ENCODE peak calls at places on chromosomes 2 and 18, in five cellular contexts. D is SJSA1, K is cardiac muscle cell, B is A549, N is ovary. Y is an unnamed sample.

GRCh38 chr2:8581601-8582041 is 100.2 kb upstream of the ID2 start:
- DNase-seq in D (no peak), K (no peak), B (no peak), N (peak), Y (no peak)

GRCh38 chr18:10463741-10464140 is 9.3 kb downstream of the APCDD1 start:
- DNase-seq in D (no peak), K (no peak), B (no peak), N (no peak), Y (no peak)

GRCh38 chr2:16727256-16727655 is 61.6 kb upstream of the CYRIA start:
- DNase-seq in D (no peak), K (no peak), B (no peak), N (no peak), Y (no peak)

GRCh38 chr2:85435220-85435958 is 16.9 kb downstream of the SH2D6 start:
- DNase-seq in D (no peak), K (no peak), B (no peak), N (no peak), Y (no peak)

GRCh38 chr2:170736628-170737027 is 21.5 kb downstream of the SP5 start:
- DNase-seq in D (no peak), K (no peak), B (no peak), N (no peak), Y (no peak)

GRCh38 chr2:206422493-206422892 is 20.8 kb upstream of the ADAM23 start:
- DNase-seq in D (no peak), K (no peak), B (no peak), N (no peak), Y (no peak)

GRCh38 chr18:54877076-54877475 is 48.8 kb downstream of the RAB27B start:
- DNase-seq in D (no peak), K (no peak), B (no peak), N (no peak), Y (no peak)

GRCh38 chr2:96484096-96484495 is 21.1 kb downstream of the NEURL3 start:
- DNase-seq in D (no peak), K (no peak), B (no peak), N (no peak), Y (no peak)

GRCh38 chr2:237720444-237720843 is 78.1 kb upstream of the RBM44 start:
- DNase-seq in D (no peak), K (no peak), B (no peak), N (no peak), Y (no peak)

GRCh38 chr2:208266641-208267335 is 733 bp downstream of the PIKFYVE start:
- DNase-seq in D (peak), K (no peak), B (no peak), N (no peak), Y (no peak)

GRCh38 chr2:47221956-47222355 is 66.8 kb upstream of the STPG4 start:
- DNase-seq in D (peak), K (no peak), B (no peak), N (no peak), Y (no peak)

GRCh38 chr2:40955635-40956034 is 503.7 kb upstream of the SLC8A1 start:
- DNase-seq in D (no peak), K (peak), B (no peak), N (no peak), Y (no peak)

GRCh38 chr2:128584296-128584900 is 265.7 kb upstream of the HS6ST1 start:
- DNase-seq in D (no peak), K (no peak), B (no peak), N (no peak), Y (no peak)

GRCh38 chr2:148927010-148927409 is 52.0 kb downstream of the KIF5C start:
- DNase-seq in D (no peak), K (no peak), B (no peak), N (no peak), Y (peak)

GRCh38 chr2:64866797-64867196 is 122.4 kb upstream of the SLC1A4 start:
- DNase-seq in D (peak), K (no peak), B (peak), N (peak), Y (peak)

GRCh38 chr2:174121612-174122011 is 126.7 kb downstream of the OLA1 start:
- DNase-seq in D (no peak), K (no peak), B (no peak), N (no peak), Y (no peak)

DNA sequence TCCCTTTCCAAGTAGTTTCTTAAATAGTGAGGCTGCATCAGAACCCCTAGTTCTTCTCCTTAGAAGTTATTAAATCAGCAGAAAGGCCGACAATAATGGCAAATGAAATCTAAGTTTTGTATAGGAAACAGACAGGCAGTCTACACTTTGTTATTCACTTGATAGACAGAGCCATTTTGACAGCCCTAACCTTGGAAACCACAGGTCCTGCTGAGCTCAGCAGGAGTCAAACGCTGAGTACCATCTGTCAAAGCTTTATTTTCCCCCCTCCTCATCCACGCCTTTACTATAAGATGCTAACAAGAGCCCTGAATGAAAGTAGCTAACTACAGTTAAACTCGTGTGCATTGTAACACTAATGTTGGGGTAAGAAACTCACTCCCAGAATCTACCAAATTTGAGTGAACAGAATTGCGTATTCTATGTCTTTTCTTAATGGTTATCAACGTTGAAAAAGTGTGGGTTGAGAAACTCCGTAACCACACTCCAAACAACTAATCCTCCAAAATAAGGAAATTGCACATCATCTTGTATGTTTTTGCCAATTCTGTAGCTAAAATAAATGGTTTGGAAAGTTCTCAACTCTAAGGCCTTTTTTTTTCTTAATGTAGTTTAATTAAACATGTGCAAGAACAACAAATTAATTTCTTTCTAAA is 90.6 kb upstream of the EFEMP1 start:
- DNase-seq in D (no peak), K (no peak), B (no peak), N (no peak), Y (no peak)
- H3K4me3 ChIP-seq in D (no peak), K (no peak), B (no peak), N (no peak), Y (no peak)

GRCh38 chr2:150479075-150479915 is 8.2 kb downstream of the RND3 start:
- DNase-seq in D (peak), K (no peak), B (no peak), N (no peak), Y (no peak)
- H3K4me3 ChIP-seq in D (no peak), K (no peak), B (peak), N (no peak), Y (no peak)

DNA sequence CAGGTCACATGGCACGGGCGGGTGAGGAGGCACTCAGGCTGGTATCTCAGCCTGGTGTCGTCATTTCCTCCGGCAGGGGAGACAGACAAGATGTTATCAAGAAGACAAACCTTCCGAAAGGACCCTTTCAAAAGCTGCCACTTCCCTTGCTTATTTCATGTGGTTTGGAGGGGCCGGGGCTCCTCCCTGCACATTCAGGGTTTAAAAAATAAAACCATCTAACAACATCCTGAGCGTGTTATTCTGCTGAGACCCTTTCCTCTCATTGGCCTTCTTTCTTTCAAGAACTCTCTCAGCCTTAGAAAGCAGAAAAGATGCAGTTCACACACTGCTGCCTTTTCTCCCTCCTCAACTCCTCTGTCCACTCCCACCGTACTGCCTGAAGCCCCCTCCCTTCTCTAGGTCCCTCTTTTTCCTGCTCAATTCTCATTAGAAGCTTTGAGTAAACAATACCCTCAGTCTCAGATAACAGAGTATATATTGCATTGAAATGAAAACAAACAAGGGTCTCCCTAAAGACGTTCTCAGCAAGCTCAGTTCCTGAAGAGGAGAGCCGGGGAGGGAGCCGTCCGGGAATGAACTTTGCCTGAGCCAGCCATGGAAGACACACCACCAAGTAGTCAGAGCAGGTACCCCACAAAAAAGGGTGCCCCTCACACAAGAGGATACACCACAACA is 9.8 kb downstream of the SMAD7 start:
- DNase-seq in D (peak), K (no peak), B (no peak), N (no peak), Y (no peak)
- H3K4me3 ChIP-seq in D (no peak), K (no peak), B (peak), N (no peak), Y (peak)

GRCh38 chr2:2673406-2673805 is 342.3 kb upstream of the MYT1L start:
- DNase-seq in D (no peak), K (no peak), B (no peak), N (no peak), Y (no peak)

GRCh38 chr2:2671826-2672225 is 340.8 kb upstream of the MYT1L start:
- DNase-seq in D (no peak), K (no peak), B (no peak), N (no peak), Y (no peak)

GRCh38 chr2:2669316-2669715 is 338.2 kb upstream of the MYT1L start:
- DNase-seq in D (no peak), K (no peak), B (no peak), N (no peak), Y (no peak)

GRCh38 chr2:2674836-2675235 is 343.8 kb upstream of the MYT1L start:
- DNase-seq in D (no peak), K (no peak), B (no peak), N (no peak), Y (no peak)

DNA sequence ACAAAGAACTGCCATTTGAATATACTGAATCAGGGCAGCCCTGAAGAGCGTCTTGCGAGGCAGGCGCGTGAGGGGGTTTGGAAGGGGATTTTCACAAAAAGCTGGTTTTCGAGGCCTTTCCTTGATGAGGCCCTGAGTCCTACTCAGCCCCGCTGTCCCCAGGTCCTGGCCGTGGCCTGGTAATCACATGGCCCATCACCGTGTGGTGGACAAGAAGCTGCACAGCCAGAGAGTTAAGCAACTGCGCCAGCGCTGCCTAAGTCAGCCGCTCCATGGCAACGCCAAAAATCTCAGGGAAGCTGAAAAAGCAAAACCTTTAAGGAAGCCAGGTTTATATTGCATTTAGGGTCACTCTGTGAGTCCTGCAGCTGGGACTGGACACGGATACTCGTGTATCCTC is 341.2 kb upstream of the MYT1L start:
- DNase-seq in D (no peak), K (no peak), B (no peak), N (no peak), Y (no peak)
- H3K4me3 ChIP-seq in D (no peak), K (no peak), B (no peak), N (no peak), Y (no peak)

DNA sequence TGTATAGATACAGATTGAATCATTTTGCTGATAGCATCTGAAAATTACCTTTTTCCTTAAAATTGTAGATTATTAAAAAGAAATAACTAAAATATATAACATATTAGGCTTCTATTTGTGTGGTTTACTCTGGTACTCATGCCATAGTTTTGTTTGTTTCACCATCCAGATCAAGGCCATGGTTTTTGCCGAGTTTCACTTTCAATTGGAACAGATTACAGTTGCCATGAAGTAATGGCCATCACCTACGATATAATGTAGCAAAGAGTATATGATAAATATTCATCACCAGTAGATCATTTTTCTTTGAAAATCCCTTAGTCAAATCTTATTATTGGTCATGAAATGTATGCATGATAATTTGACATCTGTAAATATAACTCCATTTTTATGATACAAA is 11.9 kb upstream of the DNAH7 start:
- DNase-seq in D (no peak), K (no peak), B (no peak), N (no peak), Y (no peak)
- H3K4me3 ChIP-seq in D (no peak), K (no peak), B (no peak), N (no peak), Y (no peak)

DNA sequence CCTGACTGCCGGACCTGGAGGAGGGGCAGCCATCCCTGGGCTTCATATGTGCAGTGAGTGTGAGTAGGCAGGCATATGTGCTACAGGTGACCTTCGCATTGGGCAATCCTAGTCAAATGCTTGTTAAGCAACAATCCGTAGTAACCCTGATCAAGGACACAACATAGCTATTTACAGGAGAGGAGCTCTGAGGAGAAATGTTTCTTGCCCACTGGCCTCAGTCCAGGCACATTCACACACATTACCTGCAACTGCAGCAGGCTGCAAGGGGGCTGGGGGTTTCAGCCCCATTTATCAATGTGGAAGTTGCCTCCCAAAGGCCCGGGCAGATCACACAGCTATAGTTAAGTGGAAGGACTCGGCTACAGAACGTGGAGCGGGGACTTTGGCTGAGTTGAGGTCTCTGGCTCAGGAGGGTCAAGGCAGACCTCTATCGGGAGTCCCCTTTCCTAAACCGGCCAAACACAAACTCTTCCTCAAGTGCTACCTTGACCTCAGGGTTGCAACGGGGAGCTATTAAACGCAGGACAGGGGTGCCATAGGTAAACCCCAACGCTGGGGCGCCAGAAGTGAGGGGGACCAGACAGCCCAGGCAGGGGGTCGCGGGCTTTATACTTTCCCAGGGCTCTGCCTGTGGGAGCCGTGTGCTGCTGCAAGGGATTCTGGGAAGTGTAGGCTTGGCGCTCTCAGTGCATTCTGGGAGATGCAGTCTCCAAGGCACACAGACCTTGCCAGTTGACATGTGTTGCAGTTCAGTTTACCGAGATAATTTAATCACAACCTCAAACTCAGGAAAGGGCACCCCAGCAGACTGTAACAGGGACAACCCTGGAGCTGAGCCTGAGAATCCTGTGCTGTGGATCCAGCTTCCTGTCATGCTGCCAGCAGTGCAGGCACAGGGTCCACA is 9.4 kb downstream of the KHK start:
- DNase-seq in D (no peak), K (peak), B (peak), N (peak), Y (peak)
- H3K4me3 ChIP-seq in D (no peak), K (no peak), B (no peak), N (peak), Y (peak)

GRCh38 chr2:230809677-230810251 is 55.0 kb upstream of the ITM2C start:
- DNase-seq in D (no peak), K (no peak), B (no peak), N (no peak), Y (no peak)
- H3K4me3 ChIP-seq in D (no peak), K (no peak), B (no peak), N (no peak), Y (no peak)

DNA sequence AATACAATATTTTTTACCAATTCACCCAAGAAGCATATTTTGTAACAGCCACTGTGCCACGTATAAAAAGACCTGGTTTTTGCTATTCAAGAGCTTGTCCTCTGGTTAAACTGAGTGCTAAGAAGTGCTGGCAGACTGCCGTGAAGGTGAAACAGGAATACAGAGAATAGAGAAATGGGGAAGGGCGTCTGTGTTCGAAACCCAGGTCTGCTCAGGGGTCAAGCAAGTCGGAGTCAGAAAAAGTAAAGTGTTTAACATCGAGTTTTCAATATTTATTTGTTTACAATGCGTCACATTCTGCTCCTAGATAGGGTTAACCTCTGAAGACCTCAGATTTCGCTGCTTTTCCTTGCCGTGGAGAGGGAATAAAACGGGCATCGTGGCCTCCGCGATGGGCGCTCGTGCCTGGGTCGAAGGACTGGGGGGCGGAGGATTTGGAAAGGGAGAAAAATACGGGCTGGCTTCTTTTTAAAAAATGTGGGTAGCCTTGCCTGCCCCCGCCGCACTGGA is 1.2 kb upstream of the SNTG2 start:
- DNase-seq in D (no peak), K (no peak), B (no peak), N (no peak), Y (no peak)
- H3K4me3 ChIP-seq in D (peak), K (peak), B (no peak), N (peak), Y (peak)

Y was measured in right cardiac atrium.